ENCODE peak calls at places on chromosomes 2 and 18, in six cellular contexts. C is activated CD8-positive, alpha-beta memory T cell treated with anti-CD3 and anti-CD28 coated beads for 48 hours; U is HCEC 1CT; D is kidney epithelial cell; N is amniotic epithelial cell; S is HTR-8/SVneo. Y is an unnamed sample.

GRCh38 chr2:205609036-205609607 is 73.2 kb upstream of the NRP2 start:
- DNase-seq in D (no peak), U (no peak), C (no peak), S (no peak), N (no peak), Y (no peak)

GRCh38 chr2:239546541-239546940 is 145.7 kb upstream of the HDAC4 start:
- DNase-seq in D (no peak), N (no peak), C (no peak), U (no peak), S (no peak), Y (no peak)

GRCh38 chr2:22880161-22880560 is 504.8 kb upstream of the KLHL29 start:
- DNase-seq in S (no peak), D (no peak), U (no peak), N (no peak), C (no peak), Y (no peak)

GRCh38 chr2:11118761-11119160 is 36.5 kb upstream of the SLC66A3 start:
- DNase-seq in U (no peak), S (no peak), D (no peak), C (no peak), N (no peak), Y (no peak)

GRCh38 chr2:20135631-20136050 is 84.2 kb upstream of the LAPTM4A start:
- DNase-seq in C (no peak), U (peak), N (peak), S (peak), D (no peak), Y (peak)

GRCh38 chr2:40169430-40169829 is 282.5 kb downstream of the SLC8A1 start:
- DNase-seq in S (peak), N (peak), U (no peak), D (no peak), C (no peak), Y (no peak)

GRCh38 chr2:158926478-158926948 is 41.9 kb upstream of the TANC1 start:
- DNase-seq in C (no peak), N (peak), S (no peak), U (peak), D (peak), Y (peak)

GRCh38 chr2:120452945-120453634 is 107.2 kb downstream of the INHBB start:
- DNase-seq in N (no peak), D (no peak), U (no peak), S (no peak), C (no peak), Y (no peak)

GRCh38 chr18:25164837-25165791 is 186.9 kb downstream of the ZNF521 start:
- DNase-seq in N (no peak), S (no peak), U (peak), D (peak), C (no peak), Y (peak)

GRCh38 chr2:9201185-9201891 is 5.3 kb upstream of the ASAP2 start:
- DNase-seq in S (peak), C (no peak), D (no peak), N (peak), U (peak), Y (peak)

GRCh38 chr2:37274354-37274965 is 43.0 kb downstream of the NDUFAF7 start:
- DNase-seq in S (no peak), D (no peak), U (no peak), C (no peak), N (peak), Y (peak)

GRCh38 chr2:60385648-60386047 is 167.8 kb downstream of the BCL11A start:
- DNase-seq in D (no peak), S (peak), N (peak), U (no peak), C (no peak), Y (no peak)

GRCh38 chr2:176612736-176613135 is 343.5 kb downstream of the MTX2 start:
- DNase-seq in U (peak), S (peak), D (peak), C (no peak), N (peak), Y (no peak)

GRCh38 chr2:51620830-51621229 is 588.9 kb upstream of the NRXN1 start:
- DNase-seq in D (no peak), S (peak), N (peak), C (no peak), U (peak), Y (peak)

GRCh38 chr2:28633739-28634138 is 117.9 kb upstream of the PPP1CB start:
- DNase-seq in S (peak), U (peak), D (peak), C (no peak), N (peak), Y (peak)

GRCh38 chr18:45408218-45408617 is 207.1 kb upstream of the SLC14A2 start:
- DNase-seq in N (no peak), D (no peak), U (no peak), C (no peak), S (no peak), Y (no peak)

GRCh38 chr2:207133493-207133861 is 32.3 kb downstream of the KLF7 start:
- DNase-seq in S (no peak), D (no peak), N (no peak), C (no peak), U (no peak), Y (no peak)

Y was measured in cardiac fibroblast.